ENCODE peak calls at places on chromosome 13, in six cellular contexts. F is activated naive CD4-positive, alpha-beta T cell; E is activated T-cell treated with anti-CD3 and anti-CD28 coated beads for 24 hours; C is stimulated activated CD4-positive, alpha-beta T cell treated with anti-CD3 and anti-CD28 coated beads, TNF-alpha, amount 100 ng/mL, for 48 hours; H is kidney glomerular epithelial cell; D is iris pigment epithelial cell. W is an unnamed sample.
A peak's percentile ranks its signal among the peaks of the same experiment; 100 is the strongest.

GRCh38 chr13:98998831-98999634 is 21.2 kb upstream of the DOCK9 start:
- DNase-seq in F (no peak), E (no peak), C (no peak), H (peak; percentile 8), D (peak; percentile 36), W (no peak)

GRCh38 chr13:110403721-110404120 is 96.6 kb downstream of the COL4A2 start:
- DNase-seq in F (no peak), E (no peak), C (no peak), H (no peak), D (peak; percentile 74), W (no peak)

GRCh38 chr13:94702181-94703041 is 9.9 kb downstream of the SOX21 start:
- DNase-seq in F (no peak), E (no peak), C (no peak), H (no peak), D (no peak), W (no peak)

GRCh38 chr13:89199138-89199537 is 1528.0 kb downstream of the SLITRK5 start:
- DNase-seq in F (no peak), E (no peak), C (no peak), H (no peak), D (no peak), W (peak; percentile 65)

GRCh38 chr13:54029226-54029625 is 1000.6 kb downstream of the OLFM4 start:
- DNase-seq in F (no peak), E (no peak), C (no peak), H (peak; percentile 94), D (peak; percentile 56), W (no peak)

GRCh38 chr13:37729876-37730275 is 131.3 kb upstream of the POSTN start:
- DNase-seq in F (no peak), E (no peak), C (no peak), H (no peak), D (no peak), W (no peak)

GRCh38 chr13:63124863-63125262 is 1709.2 kb upstream of the PCDH20 start:
- DNase-seq in F (no peak), E (no peak), C (no peak), H (no peak), D (peak; percentile 39), W (peak; percentile 64)

GRCh38 chr13:30920162-30920561 is 12.3 kb upstream of the TEX26 start:
- DNase-seq in F (no peak), E (no peak), C (no peak), H (no peak), D (no peak), W (no peak)

GRCh38 chr13:101297794-101298193 is 118.5 kb downstream of the NALCN start:
- DNase-seq in F (no peak), E (no peak), C (no peak), H (no peak), D (no peak), W (no peak)

GRCh38 chr13:73171926-73172325 is 113.1 kb downstream of the KLF5 start:
- DNase-seq in F (no peak), E (no peak), C (no peak), H (no peak), D (peak; percentile 68), W (no peak)

GRCh38 chr13:30463820-30464495 is 1.8 kb downstream of the HMGB1 start:
- DNase-seq in F (peak; percentile 74), E (peak; percentile 67), C (peak; percentile 47), H (peak; percentile 28), D (peak; percentile 71), W (peak; percentile 47)

GRCh38 chr13:95474992-95475391 is 77.5 kb upstream of the CLDN10 start:
- DNase-seq in F (no peak), E (no peak), C (no peak), H (no peak), D (no peak), W (no peak)

GRCh38 chr13:102846261-102847015 is 606 bp downstream of the ERCC5 start:
- DNase-seq in F (peak; percentile 4), E (peak; percentile 20), C (peak; percentile 14), H (peak; percentile 59), D (peak; percentile 55), W (peak; percentile 47)

W was measured in NCI-H1105 treated with DMSO at 0.1 percent for 48 hours.